ENCODE peak calls at places on chromosomes 13 and 19, in eight cellular contexts. One of them, this sample, is unnamed.

GRCh38 chr13:62482351-62482750 is 1066.7 kb upstream of the PCDH20 start:
- DNase-seq in ovary: no peak
- DNase-seq in AG20443: no peak
- DNase-seq in activated CD4-positive, alpha-beta T cell treated with anti-CD3 and anti-CD28 coated beads, Interleukin-2, amount 50 U/mL, for 1 hour: no peak
- DNase-seq in posterior cingulate gyrus: no peak
- DNase-seq in amygdala: no peak
- DNase-seq in Daoy: peak; percentile 3
- DNase-seq in adrenal gland: no peak
- DNase-seq in this sample: no peak

GRCh38 chr19:14035706-14036105 is 4.1 kb downstream of the IL27RA start:
- DNase-seq in activated CD4-positive, alpha-beta T cell treated with anti-CD3 and anti-CD28 coated beads, Interleukin-2, amount 50 U/mL, for 1 hour: no peak
- DNase-seq in posterior cingulate gyrus: no peak
- DNase-seq in amygdala: no peak
- DNase-seq in ovary: no peak
- DNase-seq in adrenal gland: no peak
- DNase-seq in AG20443: peak; percentile 26
- DNase-seq in Daoy: no peak
- DNase-seq in this sample: no peak

GRCh38 chr13:113064534-113065405 is 40.8 kb upstream of the F7 start:
- DNase-seq in posterior cingulate gyrus: no peak
- DNase-seq in Daoy: peak; percentile 81
- DNase-seq in ovary: no peak
- DNase-seq in activated CD4-positive, alpha-beta T cell treated with anti-CD3 and anti-CD28 coated beads, Interleukin-2, amount 50 U/mL, for 1 hour: no peak
- DNase-seq in amygdala: no peak
- DNase-seq in AG20443: peak; percentile 85
- DNase-seq in adrenal gland: no peak
- DNase-seq in this sample: no peak

GRCh38 chr13:44703371-44703770 is 127.2 kb upstream of the TSC22D1 start:
- DNase-seq in adrenal gland: no peak
- DNase-seq in AG20443: peak; percentile 69
- DNase-seq in ovary: no peak
- DNase-seq in Daoy: no peak
- DNase-seq in amygdala: no peak
- DNase-seq in activated CD4-positive, alpha-beta T cell treated with anti-CD3 and anti-CD28 coated beads, Interleukin-2, amount 50 U/mL, for 1 hour: no peak
- DNase-seq in posterior cingulate gyrus: no peak
- DNase-seq in this sample: no peak

GRCh38 chr13:113650731-113651148 is 7.3 kb downstream of the ATP4B start:
- DNase-seq in AG20443: no peak
- DNase-seq in adrenal gland: no peak
- DNase-seq in ovary: no peak
- DNase-seq in posterior cingulate gyrus: peak; percentile 7
- DNase-seq in activated CD4-positive, alpha-beta T cell treated with anti-CD3 and anti-CD28 coated beads, Interleukin-2, amount 50 U/mL, for 1 hour: no peak
- DNase-seq in amygdala: no peak
- DNase-seq in Daoy: no peak
- DNase-seq in this sample: no peak

GRCh38 chr13:50691682-50692263 is 151.7 kb downstream of the DLEU7 start:
- DNase-seq in Daoy: peak; percentile 46
- DNase-seq in ovary: no peak
- DNase-seq in activated CD4-positive, alpha-beta T cell treated with anti-CD3 and anti-CD28 coated beads, Interleukin-2, amount 50 U/mL, for 1 hour: no peak
- DNase-seq in posterior cingulate gyrus: no peak
- DNase-seq in adrenal gland: no peak
- DNase-seq in amygdala: no peak
- DNase-seq in AG20443: no peak
- DNase-seq in this sample: no peak

GRCh38 chr13:83386609-83387008 is 495.7 kb downstream of the SLITRK1 start:
- DNase-seq in ovary: no peak
- DNase-seq in Daoy: no peak
- DNase-seq in AG20443: no peak
- DNase-seq in adrenal gland: no peak
- DNase-seq in activated CD4-positive, alpha-beta T cell treated with anti-CD3 and anti-CD28 coated beads, Interleukin-2, amount 50 U/mL, for 1 hour: no peak
- DNase-seq in amygdala: no peak
- DNase-seq in posterior cingulate gyrus: no peak
- DNase-seq in this sample: no peak

GRCh38 chr19:14317157-14317556 is 64.1 kb upstream of the ADGRE5 start:
- DNase-seq in posterior cingulate gyrus: no peak
- DNase-seq in Daoy: no peak
- DNase-seq in adrenal gland: no peak
- DNase-seq in activated CD4-positive, alpha-beta T cell treated with anti-CD3 and anti-CD28 coated beads, Interleukin-2, amount 50 U/mL, for 1 hour: no peak
- DNase-seq in amygdala: no peak
- DNase-seq in AG20443: peak; percentile 6
- DNase-seq in ovary: no peak
- DNase-seq in this sample: no peak

GRCh38 chr19:44401108-44401786 is at the start of gene ZNF285:
- DNase-seq in amygdala: no peak
- DNase-seq in posterior cingulate gyrus: peak; percentile 88
- DNase-seq in adrenal gland: peak; percentile 97
- DNase-seq in activated CD4-positive, alpha-beta T cell treated with anti-CD3 and anti-CD28 coated beads, Interleukin-2, amount 50 U/mL, for 1 hour: peak; percentile 52
- DNase-seq in AG20443: peak; percentile 99
- DNase-seq in Daoy: peak; percentile 97
- DNase-seq in ovary: peak; percentile 91
- DNase-seq in this sample: peak; percentile 98

GRCh38 chr19:32387701-32388392 is 17.7 kb upstream of the DPY19L3 start:
- DNase-seq in AG20443: peak; percentile 76
- DNase-seq in activated CD4-positive, alpha-beta T cell treated with anti-CD3 and anti-CD28 coated beads, Interleukin-2, amount 50 U/mL, for 1 hour: no peak
- DNase-seq in amygdala: no peak
- DNase-seq in Daoy: peak; percentile 76
- DNase-seq in ovary: no peak
- DNase-seq in adrenal gland: no peak
- DNase-seq in posterior cingulate gyrus: no peak
- DNase-seq in this sample: no peak

GRCh38 chr13:42279080-42279479 is 7.1 kb downstream of the AKAP11 start:
- DNase-seq in AG20443: no peak
- DNase-seq in activated CD4-positive, alpha-beta T cell treated with anti-CD3 and anti-CD28 coated beads, Interleukin-2, amount 50 U/mL, for 1 hour: no peak
- DNase-seq in posterior cingulate gyrus: no peak
- DNase-seq in ovary: no peak
- DNase-seq in Daoy: no peak
- DNase-seq in amygdala: no peak
- DNase-seq in adrenal gland: no peak
- DNase-seq in this sample: no peak

GRCh38 chr19:42423462-42424344 is 3.5 kb downstream of the LIPE start:
- DNase-seq in amygdala: peak; percentile 93
- DNase-seq in AG20443: peak; percentile 97
- DNase-seq in activated CD4-positive, alpha-beta T cell treated with anti-CD3 and anti-CD28 coated beads, Interleukin-2, amount 50 U/mL, for 1 hour: peak; percentile 92
- DNase-seq in posterior cingulate gyrus: peak; percentile 88
- DNase-seq in adrenal gland: peak; percentile 97
- DNase-seq in ovary: peak; percentile 88
- DNase-seq in Daoy: peak; percentile 90
- DNase-seq in this sample: peak; percentile 92

GRCh38 chr13:113057084-113057483 is 48.5 kb upstream of the F7 start:
- DNase-seq in ovary: no peak
- DNase-seq in adrenal gland: no peak
- DNase-seq in amygdala: no peak
- DNase-seq in posterior cingulate gyrus: peak; percentile 5
- DNase-seq in Daoy: no peak
- DNase-seq in activated CD4-positive, alpha-beta T cell treated with anti-CD3 and anti-CD28 coated beads, Interleukin-2, amount 50 U/mL, for 1 hour: no peak
- DNase-seq in AG20443: no peak
- DNase-seq in this sample: peak; percentile 4

GRCh38 chr19:33260628-33261418 is 35.2 kb upstream of the SLC7A10 start:
- DNase-seq in amygdala: no peak
- DNase-seq in ovary: no peak
- DNase-seq in AG20443: no peak
- DNase-seq in activated CD4-positive, alpha-beta T cell treated with anti-CD3 and anti-CD28 coated beads, Interleukin-2, amount 50 U/mL, for 1 hour: no peak
- DNase-seq in adrenal gland: peak; percentile 30
- DNase-seq in Daoy: no peak
- DNase-seq in posterior cingulate gyrus: no peak
- DNase-seq in this sample: peak; percentile 42

GRCh38 chr19:38796154-38796553 is 7.2 kb downstream of the LGALS7B start:
- DNase-seq in Daoy: no peak
- DNase-seq in ovary: no peak
- DNase-seq in amygdala: no peak
- DNase-seq in activated CD4-positive, alpha-beta T cell treated with anti-CD3 and anti-CD28 coated beads, Interleukin-2, amount 50 U/mL, for 1 hour: no peak
- DNase-seq in AG20443: no peak
- DNase-seq in posterior cingulate gyrus: no peak
- DNase-seq in adrenal gland: no peak
- DNase-seq in this sample: no peak

GRCh38 chr19:5805465-5806132 is 732 bp downstream of the NRTN start:
- DNase-seq in amygdala: no peak
- DNase-seq in AG20443: peak; percentile 76
- DNase-seq in activated CD4-positive, alpha-beta T cell treated with anti-CD3 and anti-CD28 coated beads, Interleukin-2, amount 50 U/mL, for 1 hour: peak; percentile 66
- DNase-seq in posterior cingulate gyrus: no peak
- DNase-seq in adrenal gland: peak; percentile 85
- DNase-seq in ovary: no peak
- DNase-seq in Daoy: peak; percentile 76
- DNase-seq in this sample: peak; percentile 77

GRCh38 chr13:93522486-93522885 is 295.9 kb downstream of the GPC6 start:
- DNase-seq in ovary: no peak
- DNase-seq in AG20443: peak; percentile 65
- DNase-seq in Daoy: no peak
- DNase-seq in adrenal gland: no peak
- DNase-seq in activated CD4-positive, alpha-beta T cell treated with anti-CD3 and anti-CD28 coated beads, Interleukin-2, amount 50 U/mL, for 1 hour: no peak
- DNase-seq in posterior cingulate gyrus: no peak
- DNase-seq in amygdala: no peak
- DNase-seq in this sample: no peak

GRCh38 chr19:16373539-16373938 is 48.9 kb downstream of the KLF2 start:
- DNase-seq in Daoy: no peak
- DNase-seq in activated CD4-positive, alpha-beta T cell treated with anti-CD3 and anti-CD28 coated beads, Interleukin-2, amount 50 U/mL, for 1 hour: no peak
- DNase-seq in ovary: peak; percentile 86
- DNase-seq in amygdala: no peak
- DNase-seq in posterior cingulate gyrus: no peak
- DNase-seq in adrenal gland: peak; percentile 23
- DNase-seq in AG20443: no peak
- DNase-seq in this sample: no peak

GRCh38 chr13:26992951-26993490 is 178.6 kb downstream of the USP12 start:
- DNase-seq in posterior cingulate gyrus: no peak
- DNase-seq in amygdala: no peak
- DNase-seq in adrenal gland: no peak
- DNase-seq in AG20443: no peak
- DNase-seq in activated CD4-positive, alpha-beta T cell treated with anti-CD3 and anti-CD28 coated beads, Interleukin-2, amount 50 U/mL, for 1 hour: no peak
- DNase-seq in Daoy: no peak
- DNase-seq in ovary: no peak
- DNase-seq in this sample: no peak